ENCODE peak calls at places on chromosome 21, in four cellular contexts. Y, E, A and H are unnamed samples.

GRCh38 chr21:15209224-15209623 is 144.4 kb upstream of the NRIP1 start:
- DNase-seq in Y (no peak), E (no peak), A (no peak), H (no peak)

GRCh38 chr21:15064576-15065380 is at the start of gene NRIP1:
- DNase-seq in Y (peak; percentile 80), E (peak; percentile 78), A (no peak), H (no peak)

GRCh38 chr21:17554619-17555472 is 42.0 kb downstream of the CXADR start:
- DNase-seq in Y (no peak), E (peak; percentile 32), A (no peak), H (no peak)

GRCh38 chr21:37700641-37701202 is 215.5 kb downstream of the KCNJ6 start:
- DNase-seq in Y (peak; percentile 79), E (peak; percentile 48), A (peak; percentile 15), H (peak; percentile 73)

GRCh38 chr21:18913914-18914313 is 510.3 kb upstream of the TMPRSS15 start:
- DNase-seq in Y (no peak), E (no peak), A (no peak), H (no peak)

GRCh38 chr21:43365611-43366426 is 61.1 kb downstream of the SIK1 start:
- DNase-seq in Y (no peak), E (no peak), A (no peak), H (no peak)

GRCh38 chr21:36111238-36111637 is 23.6 kb upstream of the CBR3 start:
- DNase-seq in Y (no peak), E (no peak), A (no peak), H (no peak)

GRCh38 chr21:38323721-38324591 is 67.2 kb downstream of the KCNJ15 start:
- DNase-seq in Y (no peak), E (no peak), A (no peak), H (no peak)

GRCh38 chr21:43740497-43741156 is 21.7 kb downstream of the PDXK start:
- DNase-seq in Y (no peak), E (no peak), A (no peak), H (no peak)

GRCh38 chr21:35189077-35189863 is 140.2 kb upstream of the RUNX1 start:
- DNase-seq in Y (no peak), E (no peak), A (no peak), H (no peak)

GRCh38 chr21:31530364-31530763 is 129.1 kb upstream of the SOD1 start:
- DNase-seq in Y (no peak), E (no peak), A (no peak), H (no peak)

GRCh38 chr21:29232601-29233541 is 65.9 kb upstream of the BACH1 start:
- DNase-seq in Y (no peak), E (no peak), A (no peak), H (no peak)
- TF ChIP-seq CTCF in Y (peak; percentile 15), E (no peak), A (no peak), H (no peak)

DNA sequence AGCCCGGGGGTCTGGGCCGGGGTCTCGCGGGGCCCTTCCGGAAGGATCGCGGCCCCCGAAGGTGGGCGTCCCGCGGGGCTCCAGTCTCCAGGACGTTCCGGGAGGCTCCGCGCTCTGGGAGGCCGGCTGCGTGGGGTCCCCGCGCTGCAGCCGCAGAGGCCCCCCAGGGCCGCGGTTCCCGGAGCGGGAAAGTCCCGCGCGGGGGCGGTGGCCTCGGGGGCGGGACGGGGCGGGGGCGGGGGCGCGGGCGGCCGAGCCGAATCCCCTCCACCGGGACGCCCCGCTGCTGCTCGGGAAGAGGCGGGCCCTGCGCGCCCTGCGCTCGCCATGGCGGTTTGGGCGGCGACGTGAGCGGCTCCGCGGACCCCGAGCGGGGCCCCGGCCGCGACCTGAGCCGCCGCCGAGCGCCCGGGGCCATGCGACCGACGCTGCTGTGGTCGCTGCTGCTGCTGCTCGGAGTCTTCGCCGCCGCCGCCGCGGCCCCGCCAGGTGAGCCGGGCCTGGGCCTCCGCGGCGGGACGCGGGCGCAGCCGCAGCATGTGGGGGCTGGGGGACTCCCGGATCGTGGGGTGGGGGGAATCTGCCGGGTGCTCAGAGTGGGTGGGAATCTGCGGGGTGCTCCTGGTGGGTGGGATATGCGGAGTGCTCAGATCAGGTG is at the start of gene IFNGR2:
- DNase-seq in Y (peak; percentile 92), E (no peak), A (no peak), H (no peak)
- TF ChIP-seq TCF7L2 in Y (no peak), E (no peak), A (no peak), H (no peak)

DNA sequence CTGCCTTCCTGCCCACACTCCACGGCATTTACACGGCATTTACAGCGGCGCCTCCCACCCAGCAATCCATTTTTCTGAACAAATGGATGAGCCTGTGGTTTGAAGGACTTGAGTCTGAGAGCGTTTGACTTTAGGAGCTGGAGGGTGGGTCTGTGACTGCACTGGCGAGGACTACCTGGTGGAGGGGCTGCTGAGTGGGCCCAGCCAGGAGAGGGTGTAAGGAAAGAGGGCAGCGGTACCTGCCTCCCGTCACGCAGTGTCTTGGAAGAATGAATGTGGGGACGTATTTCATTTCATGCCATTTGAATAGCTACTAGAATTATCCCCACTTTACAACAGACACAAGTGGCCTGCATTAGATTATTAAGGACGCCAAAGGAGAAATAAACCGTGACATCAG is 62.9 kb downstream of the B3GALT5 start:
- DNase-seq in Y (no peak), E (no peak), A (no peak), H (no peak)
- TF ChIP-seq CTCF in Y (no peak), E (no peak), A (no peak), H (no peak)

DNA sequence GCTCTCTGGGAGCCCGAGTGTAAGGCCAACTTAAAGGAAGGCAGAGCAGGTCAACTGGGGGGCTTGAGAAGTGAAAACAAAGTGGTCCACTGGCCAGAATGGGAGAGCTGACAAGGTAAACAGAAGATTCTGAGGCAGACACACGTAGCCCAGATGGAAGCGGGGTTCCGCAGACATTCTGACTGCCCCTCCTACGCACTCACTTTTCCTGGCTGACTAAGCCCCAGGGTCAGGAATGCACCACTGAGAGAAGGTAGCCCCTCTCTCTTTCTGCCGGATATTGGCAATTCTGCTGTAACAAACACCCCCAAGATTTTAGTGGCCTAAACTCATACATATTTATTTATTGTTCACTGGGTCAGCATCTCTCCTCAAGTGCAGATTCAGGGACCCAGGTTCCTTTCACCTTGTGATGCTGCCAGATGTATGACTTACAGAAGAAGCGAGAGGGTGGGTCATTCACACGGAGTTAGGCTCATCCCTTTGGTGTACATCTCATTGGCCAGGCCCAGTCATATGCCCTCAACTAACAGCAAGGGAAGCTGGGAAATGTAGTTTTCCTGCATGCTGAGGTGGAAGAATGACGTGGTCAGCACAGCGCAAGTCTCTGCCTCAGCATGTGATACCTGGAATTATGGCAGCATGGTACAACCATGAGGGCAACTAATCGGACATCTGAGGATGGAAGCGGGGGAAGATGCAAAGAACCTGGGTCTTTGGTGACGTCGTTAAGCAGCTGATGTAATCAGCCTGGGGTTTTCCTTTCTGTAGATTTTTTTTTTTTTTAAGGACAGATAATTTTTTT is 43.5 kb upstream of the MRPS6 start:
- DNase-seq in Y (peak; percentile 84), E (peak; percentile 23), A (peak; percentile 39), H (peak; percentile 84)
- TF ChIP-seq TCF7L2 in Y (no peak), E (no peak), A (no peak), H (no peak)

DNA sequence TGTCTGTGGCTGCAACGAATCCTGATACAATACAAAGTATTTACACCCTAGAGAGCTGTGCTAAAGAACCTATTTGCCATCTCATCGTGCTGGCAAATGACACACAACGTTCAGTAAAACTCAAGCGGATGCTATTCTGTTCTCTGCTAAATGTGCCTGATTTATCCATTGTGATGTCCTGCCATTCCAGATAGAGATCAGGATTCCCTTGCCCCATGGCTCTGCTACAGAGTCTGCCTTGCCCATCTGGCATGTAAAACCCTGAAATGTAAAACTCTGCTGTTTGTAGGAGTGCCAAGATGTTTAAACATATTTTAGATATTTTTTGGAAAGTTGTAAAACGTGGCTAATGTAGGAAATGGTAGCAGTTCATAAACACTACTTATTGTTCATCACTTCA is 20.0 kb upstream of the IGSF5 start:
- DNase-seq in Y (no peak), E (no peak), A (no peak), H (no peak)
- TF ChIP-seq CTCF in Y (no peak), E (no peak), A (no peak), H (no peak)

GRCh38 chr21:40846566-40847411 is at the start of gene DSCAM:
- DNase-seq in Y (no peak), E (no peak), A (no peak), H (no peak)
- TF ChIP-seq TCF7L2 in Y (no peak), E (no peak), A (no peak), H (no peak)

DNA sequence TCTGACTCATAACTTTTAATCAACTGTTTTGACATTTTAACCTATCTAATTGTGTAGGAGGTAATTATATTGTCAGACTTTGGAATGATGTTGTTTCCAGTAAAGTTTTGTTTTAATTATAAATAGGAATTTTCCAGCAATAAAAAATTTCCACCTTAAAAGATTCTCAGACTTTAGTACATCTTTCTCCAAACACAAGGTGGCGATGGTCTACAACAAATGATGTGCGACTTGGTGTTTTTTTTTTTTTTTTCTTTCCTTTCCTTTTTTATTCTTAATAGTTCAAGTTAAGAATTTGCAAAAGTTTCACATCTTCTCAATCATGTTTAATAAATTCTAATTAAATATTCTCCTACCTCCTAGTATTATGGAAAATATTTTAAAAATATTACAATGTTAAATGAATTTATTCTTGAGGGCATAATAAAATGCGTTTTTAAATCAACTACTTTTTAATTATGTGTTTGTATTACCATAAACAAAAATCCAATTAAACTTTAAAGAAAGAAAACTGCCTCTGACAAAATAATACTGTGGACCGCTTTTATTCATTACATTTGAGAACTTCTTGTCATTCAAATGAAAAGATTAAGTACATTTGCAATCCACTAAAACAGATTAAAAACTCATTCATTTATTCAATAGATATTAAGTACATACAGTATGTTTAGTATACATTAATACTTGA is 4.4 kb upstream of the ADAMTS1 start:
- DNase-seq in Y (peak; percentile 37), E (peak; percentile 47), A (no peak), H (peak; percentile 6)
- TF ChIP-seq CTCF in Y (no peak), E (peak; percentile 29), A (peak; percentile 6), H (peak; percentile 17)

GRCh38 chr21:46080171-46081021 is 17.5 kb upstream of the COL6A2 start:
- DNase-seq in Y (no peak), E (no peak), A (no peak), H (no peak)

GRCh38 chr21:46081862-46082637 is 15.9 kb upstream of the COL6A2 start:
- DNase-seq in Y (no peak), E (no peak), A (no peak), H (no peak)

GRCh38 chr21:46079357-46080170 is 18.3 kb upstream of the COL6A2 start:
- DNase-seq in Y (no peak), E (no peak), A (no peak), H (no peak)

GRCh38 chr21:46082638-46083270 is 15.2 kb upstream of the COL6A2 start:
- DNase-seq in Y (no peak), E (no peak), A (no peak), H (no peak)

GRCh38 chr21:46081022-46081861 is 16.7 kb upstream of the COL6A2 start:
- DNase-seq in Y (no peak), E (no peak), A (no peak), H (no peak)
- TF ChIP-seq TCF7L2 in Y (no peak), E (no peak), A (no peak), H (no peak)

GRCh38 chr21:41584603-41585176 is 76.7 kb upstream of the TMPRSS2 start:
- DNase-seq in Y (no peak), E (no peak), A (no peak), H (no peak)

GRCh38 chr21:41585199-41585994 is 77.4 kb upstream of the TMPRSS2 start:
- DNase-seq in Y (no peak), E (no peak), A (no peak), H (no peak)

GRCh38 chr21:41589620-41590175 is 81.7 kb upstream of the TMPRSS2 start:
- DNase-seq in Y (no peak), E (no peak), A (no peak), H (no peak)

GRCh38 chr21:41593051-41593783 is 85.3 kb upstream of the TMPRSS2 start:
- DNase-seq in Y (no peak), E (no peak), A (no peak), H (no peak)

GRCh38 chr21:41589131-41589530 is 81.2 kb upstream of the TMPRSS2 start:
- DNase-seq in Y (no peak), E (no peak), A (no peak), H (no peak)
- TF ChIP-seq CTCF in Y (no peak), E (peak; percentile 34), A (no peak), H (no peak)